ENCODE peak calls at places on chromosomes 13 and 19, in seven cellular contexts. D, N, Y, O, C, H and I are unnamed samples.

GRCh38 chr13:27455331-27455855 is 5.0 kb upstream of the MTIF3 start:
- DNase-seq in D (peak), N (peak), Y (no peak), O (no peak), C (no peak), H (no peak), I (no peak)

GRCh38 chr19:50695251-50696064 is 24.1 kb downstream of the SHANK1 start:
- DNase-seq in D (no peak), N (peak), Y (no peak), O (no peak), C (no peak), H (no peak), I (peak)

GRCh38 chr13:25462301-25463125 is 90.7 kb downstream of the ATP8A2 start:
- DNase-seq in D (no peak), N (no peak), Y (no peak), O (no peak), C (no peak), H (no peak), I (no peak)

GRCh38 chr13:31044658-31045620 is 112.5 kb downstream of the TEX26 start:
- DNase-seq in D (peak), N (no peak), Y (peak), O (no peak), C (peak), H (no peak), I (no peak)

GRCh38 chr13:102709536-102709935 is 14.7 kb upstream of the METTL21C start:
- DNase-seq in D (no peak), N (no peak), Y (no peak), O (no peak), C (no peak), H (no peak), I (no peak)

GRCh38 chr19:45585158-45585577 is 566 bp upstream of the OPA3 start:
- DNase-seq in D (no peak), N (no peak), Y (no peak), O (no peak), C (no peak), H (no peak), I (no peak)

GRCh38 chr19:34601071-34601470 is 75.9 kb downstream of the SCGB2B2 start:
- DNase-seq in D (no peak), N (no peak), Y (no peak), O (no peak), C (no peak), H (no peak), I (no peak)

GRCh38 chr13:109200556-109200955 is 571.1 kb downstream of the MYO16 start:
- DNase-seq in D (no peak), N (no peak), Y (no peak), O (no peak), C (no peak), H (no peak), I (no peak)

GRCh38 chr13:110726726-110727125 is 13.2 kb downstream of the ING1 start:
- DNase-seq in D (peak), N (no peak), Y (no peak), O (no peak), C (peak), H (no peak), I (no peak)

GRCh38 chr13:113560645-113561416 is 23.7 kb upstream of the TFDP1 start:
- DNase-seq in D (no peak), N (no peak), Y (no peak), O (no peak), C (no peak), H (no peak), I (no peak)

GRCh38 chr13:72849571-72849970 is 67.6 kb downstream of the PIBF1 start:
- DNase-seq in D (no peak), N (no peak), Y (no peak), O (no peak), C (no peak), H (no peak), I (no peak)

GRCh38 chr13:99151516-99151915 is 49.1 kb upstream of the UBAC2 start:
- DNase-seq in D (peak), N (no peak), Y (no peak), O (no peak), C (no peak), H (no peak), I (no peak)

GRCh38 chr19:44617481-44617880 is 4.1 kb downstream of the IGSF23 start:
- DNase-seq in D (no peak), N (no peak), Y (no peak), O (no peak), C (no peak), H (no peak), I (no peak)

GRCh38 chr13:98766716-98767115 is 14.2 kb upstream of the SLC15A1 start:
- DNase-seq in D (no peak), N (no peak), Y (no peak), O (no peak), C (no peak), H (no peak), I (no peak)

GRCh38 chr13:103282571-103283450 is 216.6 kb upstream of the SLC10A2 start:
- DNase-seq in D (no peak), N (no peak), Y (no peak), O (no peak), C (no peak), H (no peak), I (no peak)

GRCh38 chr19:13794388-13794751 is 873 bp upstream of the ZSWIM4 start:
- DNase-seq in D (peak), N (no peak), Y (no peak), O (no peak), C (no peak), H (peak), I (no peak)

GRCh38 chr19:45250216-45250831 is 747 bp upstream of the MARK4 start:
- DNase-seq in D (peak), N (no peak), Y (no peak), O (no peak), C (no peak), H (no peak), I (no peak)